ENCODE peak calls at places on chromosomes 3 and 15, in seven cellular contexts. T is ovary, H is neuronal stem cell, V is MM.1S, E is heart right ventricle, U is kidney, C is trophoblast cell. K is an unnamed sample. For H3K9me3, the result is how much of the 10 kb centered on the place peaks cover.

GRCh38 chr15:63564093-63564492 is 33.1 kb upstream of the FBXL22 start:
- DNase-seq in T (no peak), U (no peak), V (peak), E (no peak), H (no peak), C (no peak), K (no peak)

GRCh38 chr15:84883916-84884781 is at the start of gene SLC28A1:
- DNase-seq in E (no peak), C (no peak), U (no peak), H (no peak), V (no peak), T (no peak), K (peak)

GRCh38 chr3:179961081-179962078 is 75.4 kb downstream of the PEX5L start:
- DNase-seq in U (no peak), T (no peak), C (no peak), E (no peak), V (no peak), H (no peak), K (no peak)

GRCh38 chr15:54131410-54131809 is 153.2 kb downstream of the UNC13C start:
- DNase-seq in V (no peak), T (no peak), U (no peak), C (peak), E (no peak), H (no peak), K (no peak)

GRCh38 chr3:69309810-69310209 is 76.1 kb downstream of the FRMD4B start:
- DNase-seq in T (no peak), C (peak), E (no peak), V (peak), H (no peak), U (no peak), K (no peak)

GRCh38 chr15:38130200-38130567 is 122.5 kb upstream of the SPRED1 start:
- DNase-seq in C (peak), V (peak), H (no peak), T (no peak), U (no peak), E (no peak), K (no peak)

GRCh38 chr15:80588801-80589200 is 106.3 kb upstream of the ABHD17C start:
- DNase-seq in E (no peak), T (no peak), V (no peak), H (no peak), U (no peak), C (peak), K (no peak)

GRCh38 chr3:17979911-17980310 is 237.5 kb upstream of the TBC1D5 start:
- DNase-seq in E (no peak), C (no peak), H (no peak), T (no peak), U (no peak), V (no peak), K (no peak)

GRCh38 chr3:172129868-172130751 is 90.7 kb downstream of the FNDC3B start:
- DNase-seq in T (peak), C (peak), U (peak), V (no peak), H (no peak), E (peak), K (peak)

GRCh38 chr3:131933665-131934064 is 101.1 kb downstream of the CPNE4 start:
- DNase-seq in T (no peak), U (no peak), C (no peak), E (no peak), V (peak), H (no peak), K (no peak)

GRCh38 chr15:96851613-96852012 is 521.1 kb downstream of the NR2F2 start:
- DNase-seq in H (no peak), T (no peak), V (no peak), C (no peak), E (no peak), U (peak), K (no peak)

GRCh38 chr15:39625856-39626255 is 45.0 kb downstream of the THBS1 start:
- DNase-seq in U (no peak), V (no peak), E (no peak), C (no peak), T (no peak), H (no peak), K (no peak)

GRCh38 chr15:73389539-73389938 is 20.8 kb upstream of the HCN4 start:
- DNase-seq in E (no peak), H (no peak), T (no peak), C (no peak), V (no peak), U (no peak), K (no peak)

GRCh38 chr3:64398431-64398830 is 173.2 kb upstream of the PRICKLE2 start:
- DNase-seq in E (no peak), V (no peak), H (no peak), C (no peak), U (no peak), T (no peak), K (no peak)

GRCh38 chr3:8987673-8988655 is 24.7 kb upstream of the RAD18 start:
- DNase-seq in H (peak), V (peak), U (no peak), C (peak), E (peak), T (peak), K (peak)

GRCh38 chr3:37941608-37942540 is 48.7 kb upstream of the VILL start:
- DNase-seq in T (no peak), V (no peak), E (no peak), C (peak), H (no peak), U (no peak), K (no peak)

GRCh38 chr3:56702487-56703315 is 19.6 kb upstream of the TASOR start:
- DNase-seq in C (peak), T (no peak), E (peak), H (peak), V (peak), U (no peak), K (no peak)

GRCh38 chr15:68081869-68082505 is 27.9 kb downstream of the PIAS1 start:
- DNase-seq in T (no peak), H (no peak), U (no peak), C (no peak), V (no peak), E (no peak), K (no peak)

GRCh38 chr15:101090460-101090853 is 161.4 kb downstream of the CHSY1 start:
- DNase-seq in E (no peak), V (no peak), U (no peak), T (no peak), C (no peak), H (no peak), K (no peak)

GRCh38 chr15:59703979-59704796 is 15.1 kb upstream of the BNIP2 start:
- DNase-seq in C (no peak), E (no peak), V (no peak), U (no peak), T (no peak), H (no peak), K (no peak)

GRCh38 chr3:156761007-156761406 is 65.1 kb upstream of the LEKR1 start:
- DNase-seq in E (no peak), V (no peak), H (peak), T (no peak), U (no peak), C (no peak), K (no peak)

GRCh38 chr15:57237282-57237642 is 139.0 kb upstream of the CGNL1 start:
- DNase-seq in H (peak), T (no peak), C (no peak), V (no peak), U (no peak), E (no peak), K (no peak)

GRCh38 chr3:16478516-16478915 is 35.0 kb downstream of the RFTN1 start:
- DNase-seq in U (no peak), V (no peak), T (no peak), C (peak), H (no peak), E (peak), K (no peak)

GRCh38 chr3:194233150-194233549 is 97.2 kb downstream of the HES1 start:
- DNase-seq in T (no peak), U (no peak), E (no peak), C (no peak), H (no peak), V (no peak), K (no peak)

GRCh38 chr3:113138839-113139743 is 72.3 kb upstream of the BOC start:
- DNase-seq in U (no peak), T (no peak), H (no peak), C (no peak), V (no peak), E (no peak), K (no peak)

GRCh38 chr15:70486012-70486411 is 277.3 kb downstream of the UACA start:
- DNase-seq in E (no peak), H (no peak), V (no peak), T (no peak), U (no peak), C (peak), K (no peak)
- H3K27ac ChIP-seq in E (no peak), H (no peak), V (no peak), T (no peak), U (no peak), C (no peak), K (no peak)

GRCh38 chr15:25065286-25065685 is 110.5 kb downstream of the SNRPN start:
- DNase-seq in V (no peak), U (peak), T (no peak), E (no peak), H (no peak), C (no peak), K (no peak)

GRCh38 chr15:25060472-25060803 is 105.7 kb downstream of the SNRPN start:
- DNase-seq in H (no peak), V (no peak), T (no peak), U (no peak), C (no peak), E (no peak), K (no peak)

GRCh38 chr15:25061808-25062550 is 107.2 kb downstream of the SNRPN start:
- DNase-seq in H (no peak), C (no peak), E (no peak), U (peak), T (no peak), V (no peak), K (no peak)

GRCh38 chr15:25060996-25061620 is 106.3 kb downstream of the SNRPN start:
- DNase-seq in C (no peak), U (peak), E (no peak), T (no peak), H (no peak), V (no peak), K (no peak)

DNA sequence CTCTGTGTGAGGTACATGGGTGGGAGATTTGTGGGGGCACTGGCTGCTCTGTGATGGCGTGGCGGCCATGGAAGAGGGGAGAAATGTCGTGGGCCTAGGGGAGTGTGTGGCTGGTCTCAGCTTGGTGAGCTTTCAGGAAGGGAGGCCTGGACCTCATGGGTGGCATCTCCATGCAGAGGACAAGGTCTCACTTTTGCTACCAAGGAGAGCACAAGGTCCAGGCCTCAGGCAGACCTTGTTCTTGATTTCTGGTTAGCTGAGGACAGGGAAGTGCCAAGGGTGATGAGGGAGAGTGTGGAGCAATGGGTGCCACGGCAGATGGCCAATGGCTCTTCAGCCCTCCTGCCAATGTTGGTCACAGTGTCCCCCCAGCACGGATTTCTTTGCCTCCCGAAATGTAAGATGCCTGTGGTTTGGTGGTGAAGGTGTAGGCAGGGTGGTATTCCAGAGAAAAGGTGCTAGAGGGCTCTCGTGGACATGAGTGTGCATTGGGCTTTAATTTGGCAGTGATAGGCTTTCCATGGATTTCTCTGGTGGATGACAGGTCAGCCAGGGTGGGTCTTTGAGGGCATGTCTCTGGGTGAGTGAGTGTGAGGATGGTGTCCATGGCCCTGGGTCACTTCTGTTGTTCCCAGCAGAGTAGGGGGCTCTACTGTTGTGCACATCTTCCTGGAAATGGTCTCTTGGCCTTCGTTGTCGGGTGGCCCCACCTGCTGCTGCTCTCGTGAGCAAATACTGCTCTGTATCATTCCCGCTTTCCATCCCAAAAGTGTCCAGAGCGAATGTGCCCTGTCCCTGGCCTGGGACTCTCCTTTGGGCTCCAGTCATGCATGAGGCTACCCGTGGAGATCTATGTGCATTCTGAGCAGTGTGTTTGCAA is 108.0 kb downstream of the SNRPN start:
- DNase-seq in H (no peak), U (no peak), E (no peak), V (no peak), T (no peak), C (no peak), K (no peak)
- H3K9me3 ChIP-seq in H (half or more), U (half or more), E (half or more), V (under half), T (half or more), C (half or more), K (half or more)

GRCh38 chr3:125039897-125040175 is 16.0 kb downstream of the HEG1 start:
- DNase-seq in T (no peak), V (no peak), H (no peak), E (no peak), C (no peak), U (no peak), K (no peak)
- H3K4me3 ChIP-seq in T (no peak), V (no peak), H (no peak), E (no peak), C (no peak), U (no peak), K (no peak)

DNA sequence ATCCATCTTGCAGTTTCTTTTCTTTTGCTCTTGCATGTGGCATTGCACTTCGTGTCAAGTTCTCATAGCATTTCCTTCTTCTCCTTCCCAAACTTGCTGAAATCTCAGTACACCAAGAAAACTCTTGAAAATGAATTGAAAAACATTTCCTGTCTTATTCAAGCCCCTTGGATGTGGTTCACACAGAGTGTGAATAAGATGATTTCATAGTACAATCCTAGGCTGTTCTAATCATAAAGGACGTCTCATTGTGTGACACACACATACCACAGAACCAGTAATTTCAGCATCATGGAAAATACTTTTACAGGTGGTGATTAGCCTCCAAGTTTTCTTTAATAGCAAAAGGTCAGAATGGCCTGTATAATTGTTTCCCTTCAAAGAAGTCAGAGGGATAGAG is 121.6 kb upstream of the AADACL2 start:
- DNase-seq in T (no peak), C (no peak), U (no peak), H (no peak), E (no peak), V (no peak), K (no peak)
- H3K27ac ChIP-seq in T (no peak), C (no peak), U (no peak), H (no peak), E (no peak), V (no peak), K (no peak)

DNA sequence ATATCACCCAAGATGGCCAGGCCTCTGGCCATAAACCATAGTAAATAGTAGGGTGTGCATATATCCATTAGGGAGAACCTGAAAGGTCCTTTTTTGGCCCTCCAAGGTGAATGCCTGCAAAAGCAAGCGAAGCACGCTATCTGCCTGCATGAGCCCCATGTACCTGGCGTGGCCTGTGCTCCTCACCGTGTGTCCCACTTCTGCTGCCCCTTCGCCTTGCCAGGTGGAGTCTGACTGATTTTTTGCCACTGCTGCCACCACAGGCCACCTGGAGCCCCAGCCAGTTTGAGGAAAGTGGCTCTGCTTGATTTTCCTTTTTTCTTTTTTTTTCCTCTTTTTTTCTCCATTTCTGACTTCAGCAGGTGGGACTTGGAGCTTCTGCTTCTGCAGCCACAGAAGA is 139.7 kb downstream of the SNRPN start:
- DNase-seq in C (no peak), U (no peak), V (no peak), H (no peak), E (no peak), T (no peak), K (no peak)
- H3K9me3 ChIP-seq in C (under half), U (under half), V (under half), H (half or more), E (half or more), T (half or more), K (under half)

GRCh38 chr3:49121244-49121671 is 635 bp upstream of the USP19 start:
- DNase-seq in V (no peak), H (no peak), E (no peak), T (no peak), C (no peak), U (no peak), K (no peak)
- H3K4me3 ChIP-seq in V (peak), H (peak), E (no peak), T (peak), C (peak), U (peak), K (peak)

DNA sequence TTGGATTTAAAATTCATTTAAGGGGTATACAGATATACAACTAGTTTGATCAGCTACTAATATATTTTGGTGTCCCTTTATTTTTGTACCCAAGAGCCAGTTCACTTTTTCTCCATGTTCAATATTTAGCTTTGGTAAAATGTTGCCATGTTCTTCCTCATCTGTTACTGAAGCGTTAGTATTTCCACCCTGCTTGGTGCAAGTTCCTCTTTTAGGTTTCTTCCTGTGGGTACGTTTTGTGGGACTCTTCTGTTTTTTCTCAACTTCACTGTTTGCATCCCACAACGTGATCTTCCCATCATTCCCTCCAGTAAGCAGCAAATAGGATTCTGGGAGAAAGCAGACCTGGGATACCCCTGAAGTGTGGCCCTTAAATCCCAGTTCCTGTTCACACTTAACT is 14.1 kb downstream of the WDR53 start:
- DNase-seq in H (no peak), C (no peak), U (no peak), V (no peak), E (no peak), T (no peak), K (no peak)
- H3K27ac ChIP-seq in H (no peak), C (no peak), U (no peak), V (no peak), E (no peak), T (no peak), K (no peak)

K was measured in right atrium auricular region.